ENCODE peak calls at places on chromosomes 16 and 17, in seven cellular contexts. Q is stimulated activated naive CD8-positive, alpha-beta T cell treated with anti-CD3 and anti-CD28 coated beads, Interleukin-15, amount 100 ng/mL, for 72 hours; F is stimulated activated naive B cell treated with anti-CD40 and anti-IgM and Interleukin-4, amounts not matched to agents 10 μg/mL and 1 μg/mL and 100 μg/mL, for 72 hours; N is activated CD4-positive, CD25-positive, alpha-beta regulatory T cell treated with anti-CD3 and anti-CD28 coated beads, Interleukin-2, amount 50 U/mL, for 24 hours; J is Right ventricle myocardium superior; H is lower lobe of right lung; M is CD4-positive, alpha-beta T cell. S is an unnamed sample.

GRCh38 chr16:78816499-78817441 is 717.3 kb downstream of the WWOX start:
- ATAC-seq in Q (no peak), F (no peak), N (no peak), J (peak; percentile 77), H (peak; percentile 54), M (no peak), S (no peak)

GRCh38 chr16:79158337-79158736 is 442.2 kb downstream of the MAF start:
- ATAC-seq in Q (no peak), F (no peak), N (no peak), J (no peak), H (no peak), M (no peak), S (no peak)

GRCh38 chr17:65017375-65017774 is 39.2 kb downstream of the GNA13 start:
- ATAC-seq in Q (no peak), F (no peak), N (no peak), J (no peak), H (no peak), M (no peak), S (no peak)

GRCh38 chr17:49316889-49317288 is 45.2 kb downstream of the ZNF652 start:
- ATAC-seq in Q (no peak), F (peak; percentile 74), N (no peak), J (no peak), H (peak; percentile 58), M (no peak), S (no peak)

GRCh38 chr17:42898147-42898807 is 2.3 kb upstream of the G6PC1 start:
- ATAC-seq in Q (no peak), F (no peak), N (no peak), J (no peak), H (no peak), M (no peak), S (no peak)

GRCh38 chr17:17055286-17056166 is 13.3 kb downstream of the MPRIP start:
- ATAC-seq in Q (no peak), F (no peak), N (no peak), J (peak; percentile 58), H (peak; percentile 3), M (no peak), S (peak; percentile 19)

GRCh38 chr16:10387378-10387681 is 1.5 kb downstream of the ATF7IP2 start:
- ATAC-seq in Q (no peak), F (no peak), N (no peak), J (no peak), H (no peak), M (no peak), S (no peak)

GRCh38 chr16:11583171-11583570 is 3.5 kb downstream of the LITAF start:
- ATAC-seq in Q (no peak), F (no peak), N (no peak), J (no peak), H (no peak), M (no peak), S (no peak)

GRCh38 chr17:73861543-73861942 is 217.3 kb upstream of the SDK2 start:
- ATAC-seq in Q (no peak), F (no peak), N (no peak), J (no peak), H (no peak), M (no peak), S (no peak)

GRCh38 chr17:64369007-64369893 is 21.4 kb downstream of the PECAM1 start:
- ATAC-seq in Q (no peak), F (no peak), N (no peak), J (no peak), H (no peak), M (no peak), S (no peak)

GRCh38 chr17:82120148-82120547 is 22.1 kb upstream of the FASN start:
- ATAC-seq in Q (peak; percentile 55), F (no peak), N (peak; percentile 63), J (no peak), H (no peak), M (peak; percentile 93), S (no peak)

GRCh38 chr16:12489362-12489761 is 314.3 kb downstream of the CPPED1 start:
- ATAC-seq in Q (peak; percentile 64), F (no peak), N (no peak), J (no peak), H (no peak), M (no peak), S (no peak)

GRCh38 chr17:40343126-40344119 is 21.1 kb downstream of the GJD3 start:
- ATAC-seq in Q (no peak), F (peak; percentile 19), N (no peak), J (no peak), H (no peak), M (no peak), S (no peak)

GRCh38 chr17:21001111-21001812 is 41.5 kb downstream of the USP22 start:
- ATAC-seq in Q (no peak), F (no peak), N (no peak), J (no peak), H (no peak), M (peak; percentile 13), S (no peak)

S was measured in esophagus mucosa.